ENCODE peak calls at places on chromosomes 6 and 20, in ten cellular contexts. L, I, N, W, J, B, O, Y, P and M are unnamed samples.

GRCh38 chr20:3687655-3688054 is 5.8 kb upstream of the ADAM33 start:
- DNase-seq in L (peak), I (peak), N (no peak), W (peak), J (no peak), B (no peak), O (peak), Y (peak), P (no peak), M (no peak)

GRCh38 chr20:50717974-50718761 is 13.2 kb upstream of the PARD6B start:
- DNase-seq in L (no peak), I (peak), N (no peak), W (peak), J (no peak), B (no peak), O (no peak), Y (no peak), P (no peak), M (peak)

GRCh38 chr20:51216850-51217249 is 193.9 kb upstream of the KCNG1 start:
- DNase-seq in L (no peak), I (no peak), N (no peak), W (no peak), J (no peak), B (no peak), O (no peak), Y (no peak), P (no peak), M (no peak)

GRCh38 chr20:32961956-32962517 is 42.2 kb downstream of the SUN5 start:
- DNase-seq in L (no peak), I (no peak), N (no peak), W (no peak), J (peak), B (no peak), O (no peak), Y (no peak), P (no peak), M (no peak)

GRCh38 chr6:34912715-34913464 is 23.8 kb downstream of the ANKS1A start:
- DNase-seq in L (no peak), I (peak), N (no peak), W (peak), J (no peak), B (no peak), O (peak), Y (peak), P (no peak), M (no peak)

GRCh38 chr20:50722466-50723155 is 8.8 kb upstream of the PARD6B start:
- DNase-seq in L (no peak), I (no peak), N (no peak), W (no peak), J (no peak), B (no peak), O (no peak), Y (no peak), P (no peak), M (no peak)

GRCh38 chr20:2688041-2688591 is 4.5 kb upstream of the EBF4 start:
- DNase-seq in L (peak), I (peak), N (peak), W (peak), J (peak), B (peak), O (peak), Y (peak), P (peak), M (peak)

GRCh38 chr6:6218246-6219085 is 102.0 kb downstream of the F13A1 start:
- DNase-seq in L (peak), I (no peak), N (no peak), W (peak), J (no peak), B (no peak), O (peak), Y (no peak), P (no peak), M (peak)

GRCh38 chr20:38987777-38988176 is 25.6 kb downstream of the DHX35 start:
- DNase-seq in L (no peak), I (no peak), N (no peak), W (no peak), J (no peak), B (no peak), O (no peak), Y (no peak), P (no peak), M (no peak)

GRCh38 chr20:32010096-32010495 is at the start of gene CCM2L:
- DNase-seq in L (peak), I (no peak), N (no peak), W (no peak), J (no peak), B (no peak), O (no peak), Y (no peak), P (peak), M (no peak)

GRCh38 chr6:106216527-106216926 is 109.0 kb downstream of the ATG5 start:
- DNase-seq in L (no peak), I (peak), N (no peak), W (peak), J (no peak), B (no peak), O (no peak), Y (no peak), P (no peak), M (no peak)

GRCh38 chr20:36181934-36182603 is 27.5 kb downstream of the EPB41L1 start:
- DNase-seq in L (no peak), I (peak), N (no peak), W (peak), J (no peak), B (no peak), O (no peak), Y (peak), P (no peak), M (no peak)

GRCh38 chr6:54879188-54879985 is 32.8 kb downstream of the FAM83B start:
- DNase-seq in L (no peak), I (no peak), N (no peak), W (no peak), J (no peak), B (no peak), O (peak), Y (no peak), P (no peak), M (no peak)

GRCh38 chr6:170222498-170223471 is 68.1 kb downstream of the DLL1 start:
- DNase-seq in L (peak), I (no peak), N (no peak), W (no peak), J (peak), B (no peak), O (peak), Y (no peak), P (no peak), M (peak)

GRCh38 chr20:36728986-36729385 is 16.9 kb downstream of the NDRG3 start:
- DNase-seq in L (no peak), I (peak), N (no peak), W (no peak), J (no peak), B (no peak), O (peak), Y (peak), P (no peak), M (peak)

GRCh38 chr20:56249244-56249955 is 868 bp downstream of the MC3R start:
- DNase-seq in L (no peak), I (no peak), N (no peak), W (peak), J (peak), B (no peak), O (peak), Y (no peak), P (no peak), M (peak)

GRCh38 chr20:46648903-46649649 is 2.2 kb downstream of the SLC13A3 start:
- DNase-seq in L (no peak), I (no peak), N (no peak), W (no peak), J (no peak), B (no peak), O (no peak), Y (no peak), P (no peak), M (peak)

GRCh38 chr6:87742106-87742505 is 40.1 kb upstream of the AKIRIN2 start:
- DNase-seq in L (no peak), I (no peak), N (no peak), W (no peak), J (no peak), B (no peak), O (no peak), Y (no peak), P (no peak), M (no peak)

GRCh38 chr20:37235065-37235464 is 26.5 kb downstream of the GHRH start:
- DNase-seq in L (no peak), I (no peak), N (no peak), W (no peak), J (no peak), B (no peak), O (no peak), Y (no peak), P (no peak), M (no peak)

GRCh38 chr6:167493961-167494697 is 169.2 kb downstream of the TTLL2 start:
- DNase-seq in L (peak), I (no peak), N (no peak), W (peak), J (no peak), B (no peak), O (no peak), Y (no peak), P (no peak), M (no peak)

GRCh38 chr20:63533871-63534393 is 3.2 kb downstream of the PTK6 start:
- DNase-seq in L (peak), I (no peak), N (no peak), W (no peak), J (peak), B (peak), O (peak), Y (no peak), P (peak), M (peak)

GRCh38 chr20:46119028-46119546 is 973 bp downstream of the CD40 start:
- DNase-seq in L (no peak), I (no peak), N (no peak), W (no peak), J (no peak), B (peak), O (no peak), Y (no peak), P (no peak), M (no peak)

GRCh38 chr20:478010-478948 is 15.9 kb upstream of the TBC1D20 start:
- DNase-seq in L (no peak), I (peak), N (no peak), W (peak), J (no peak), B (no peak), O (peak), Y (peak), P (no peak), M (no peak)

GRCh38 chr6:132491303-132491702 is 21.6 kb downstream of the STX7 start:
- DNase-seq in L (peak), I (peak), N (no peak), W (peak), J (no peak), B (no peak), O (peak), Y (peak), P (no peak), M (no peak)

GRCh38 chr6:5025911-5026819 is 22.3 kb upstream of the RPP40 start:
- DNase-seq in L (peak), I (peak), N (peak), W (peak), J (peak), B (peak), O (peak), Y (peak), P (peak), M (peak)

GRCh38 chr6:107495196-107495643 is 5.3 kb downstream of the SOBP start:
- DNase-seq in L (peak), I (peak), N (no peak), W (peak), J (no peak), B (no peak), O (no peak), Y (peak), P (no peak), M (no peak)

GRCh38 chr20:1813101-1813529 is 82.1 kb upstream of the SIRPA start:
- DNase-seq in L (peak), I (peak), N (no peak), W (peak), J (no peak), B (peak), O (peak), Y (peak), P (no peak), M (peak)

GRCh38 chr6:6927437-6928361 is 180.1 kb upstream of the RREB1 start:
- DNase-seq in L (peak), I (no peak), N (peak), W (no peak), J (peak), B (no peak), O (no peak), Y (no peak), P (peak), M (peak)

GRCh38 chr6:41428995-41429417 is 93.6 kb downstream of the NCR2 start:
- DNase-seq in L (peak), I (peak), N (no peak), W (peak), J (no peak), B (no peak), O (no peak), Y (peak), P (peak), M (peak)

GRCh38 chr6:125789576-125790402 is 971 bp upstream of the NCOA7 start:
- DNase-seq in L (peak), I (peak), N (peak), W (peak), J (peak), B (peak), O (peak), Y (peak), P (peak), M (peak)

GRCh38 chr6:143664171-143664570 is 13.6 kb upstream of the PHACTR2 start:
- DNase-seq in L (no peak), I (no peak), N (no peak), W (no peak), J (no peak), B (no peak), O (no peak), Y (no peak), P (no peak), M (no peak)

GRCh38 chr6:137933696-137934095 is 66.6 kb downstream of the TNFAIP3 start:
- DNase-seq in L (peak), I (peak), N (no peak), W (peak), J (no peak), B (no peak), O (peak), Y (peak), P (no peak), M (no peak)

GRCh38 chr6:154606457-154606856 is 96.0 kb upstream of the CNKSR3 start:
- DNase-seq in L (peak), I (no peak), N (no peak), W (peak), J (no peak), B (no peak), O (peak), Y (no peak), P (no peak), M (no peak)

GRCh38 chr20:38585404-38586180 is 4.6 kb downstream of the ADIG start:
- DNase-seq in L (no peak), I (no peak), N (no peak), W (no peak), J (no peak), B (no peak), O (no peak), Y (no peak), P (no peak), M (no peak)

GRCh38 chr20:37230200-37230599 is 31.4 kb downstream of the GHRH start:
- DNase-seq in L (no peak), I (no peak), N (no peak), W (no peak), J (no peak), B (no peak), O (peak), Y (no peak), P (no peak), M (no peak)

GRCh38 chr20:40651121-40651520 is 37.9 kb downstream of the MAFB start:
- DNase-seq in L (no peak), I (peak), N (no peak), W (peak), J (no peak), B (no peak), O (peak), Y (peak), P (no peak), M (no peak)

GRCh38 chr6:104322849-104323248 is 536.9 kb downstream of the HACE1 start:
- DNase-seq in L (no peak), I (no peak), N (no peak), W (no peak), J (no peak), B (no peak), O (no peak), Y (no peak), P (no peak), M (no peak)

GRCh38 chr6:3316363-3316762 is 57.6 kb downstream of the PSMG4 start:
- DNase-seq in L (no peak), I (no peak), N (no peak), W (no peak), J (no peak), B (peak), O (no peak), Y (no peak), P (no peak), M (peak)

GRCh38 chr20:53737404-53738038 is 143.9 kb upstream of the ZNF217 start:
- DNase-seq in L (no peak), I (peak), N (no peak), W (peak), J (no peak), B (no peak), O (peak), Y (no peak), P (no peak), M (no peak)

GRCh38 chr20:53739799-53740785 is 146.5 kb upstream of the ZNF217 start:
- DNase-seq in L (no peak), I (peak), N (peak), W (no peak), J (no peak), B (no peak), O (peak), Y (peak), P (no peak), M (no peak)

GRCh38 chr20:53736757-53737403 is 143.2 kb upstream of the ZNF217 start:
- DNase-seq in L (no peak), I (peak), N (no peak), W (peak), J (no peak), B (no peak), O (peak), Y (peak), P (no peak), M (no peak)

GRCh38 chr20:53738039-53738944 is 144.7 kb upstream of the ZNF217 start:
- DNase-seq in L (peak), I (peak), N (peak), W (peak), J (no peak), B (peak), O (peak), Y (peak), P (peak), M (peak)

DNA sequence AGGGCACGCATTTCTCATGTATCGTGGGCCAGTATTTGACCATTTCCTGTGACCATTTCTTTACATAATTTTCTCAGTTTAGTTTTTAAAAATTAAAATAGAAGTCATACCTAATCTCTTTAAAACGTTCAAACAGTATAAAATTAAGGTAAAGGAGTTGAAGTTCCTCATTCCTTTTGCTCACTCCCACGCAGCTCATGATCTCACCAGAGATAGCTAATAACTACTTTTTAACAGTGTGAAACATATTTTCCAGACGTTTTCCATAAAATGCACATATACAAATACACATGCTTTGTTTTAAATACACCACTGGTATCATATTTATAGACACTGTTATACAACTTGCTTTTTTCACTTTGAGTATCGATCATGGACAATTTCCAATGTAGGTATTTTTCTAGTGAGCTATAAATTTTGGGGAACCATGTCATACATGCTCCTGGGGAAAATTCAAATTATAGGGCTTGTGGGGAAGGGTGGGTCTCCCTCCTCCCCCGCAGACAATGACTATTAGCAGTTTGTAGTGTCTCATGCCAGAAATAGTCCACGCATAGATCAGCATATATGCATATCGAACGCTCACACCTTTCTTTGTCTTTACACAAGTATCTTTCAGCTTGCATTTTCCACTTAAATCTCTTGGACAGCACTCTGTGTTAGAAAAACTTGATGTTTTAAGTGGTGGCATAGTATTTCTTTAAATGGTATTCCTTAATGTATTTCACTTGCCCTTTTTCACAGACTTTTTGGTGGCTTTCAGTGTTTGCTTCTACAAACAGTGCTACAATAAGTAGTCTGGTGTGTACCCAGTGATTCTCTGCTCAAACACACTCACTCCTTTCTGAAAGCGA is 145.5 kb upstream of the ZNF217 start:
- DNase-seq in L (no peak), I (peak), N (no peak), W (no peak), J (no peak), B (no peak), O (peak), Y (no peak), P (no peak), M (no peak)
- H3K4me3 ChIP-seq in L (no peak), I (no peak), N (no peak), W (no peak), J (no peak), B (no peak), O (peak), Y (peak), P (peak), M (peak)

DNA sequence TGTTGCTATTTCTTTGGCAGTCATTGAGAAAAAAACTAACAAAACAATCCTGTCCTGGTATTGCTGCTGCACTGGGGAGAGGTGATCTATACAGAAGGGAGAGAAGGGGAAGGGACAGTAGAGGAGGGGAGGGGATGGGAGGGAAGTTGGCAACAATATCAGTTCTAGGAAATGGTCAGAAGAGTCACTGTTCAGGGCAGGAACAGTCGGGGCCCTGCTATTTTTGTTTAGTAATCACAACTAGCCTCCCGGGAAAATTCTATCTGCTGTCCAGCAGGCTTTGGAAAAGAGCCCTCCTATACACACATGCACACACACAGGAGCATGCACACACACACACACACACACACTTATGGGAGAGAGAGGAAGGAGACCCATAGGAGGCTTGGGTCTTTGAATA is 142.3 kb upstream of the CARMIL1 start:
- DNase-seq in L (peak), I (peak), N (no peak), W (peak), J (no peak), B (no peak), O (no peak), Y (no peak), P (no peak), M (no peak)
- H3K4me3 ChIP-seq in L (peak), I (no peak), N (no peak), W (peak), J (no peak), B (peak), O (no peak), Y (no peak), P (peak), M (no peak)

GRCh38 chr6:149751239-149751638 is 1.7 kb downstream of the PCMT1 start:
- DNase-seq in L (no peak), I (no peak), N (no peak), W (no peak), J (no peak), B (no peak), O (no peak), Y (no peak), P (no peak), M (no peak)
- H3K4me3 ChIP-seq in L (no peak), I (no peak), N (no peak), W (peak), J (no peak), B (no peak), O (no peak), Y (no peak), P (no peak), M (peak)

DNA sequence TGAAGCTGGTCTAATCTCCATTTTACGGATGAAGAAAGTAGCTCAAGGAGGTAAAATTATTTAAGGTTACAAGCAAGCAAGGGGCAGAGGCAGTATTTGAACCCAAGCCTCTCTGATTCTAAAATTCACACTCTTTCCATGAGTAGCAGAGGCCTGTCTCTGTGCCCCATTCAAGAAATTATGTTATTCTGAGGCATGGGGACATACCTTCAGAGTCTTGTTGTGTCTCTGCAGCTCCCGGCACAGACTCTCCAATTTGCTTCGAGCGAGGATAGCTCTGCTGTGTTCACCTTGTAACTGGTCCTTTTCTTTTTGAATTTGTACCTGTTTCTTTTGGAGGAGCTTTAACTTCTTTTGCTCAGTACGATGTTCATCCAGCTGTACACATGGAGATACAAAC is 21.5 kb downstream of the TXLNB start:
- DNase-seq in L (no peak), I (no peak), N (no peak), W (no peak), J (no peak), B (no peak), O (no peak), Y (no peak), P (no peak), M (no peak)
- H3K4me3 ChIP-seq in L (no peak), I (no peak), N (no peak), W (no peak), J (no peak), B (no peak), O (no peak), Y (no peak), P (no peak), M (no peak)